ENCODE peak calls at places on chromosomes 16 and 17, in four cellular contexts. Z, A, B and D are unnamed samples.

GRCh38 chr17:77887464-77888241 is 70.8 kb upstream of the TNRC6C start:
- DNase-seq in B (peak; percentile 53), A (peak; percentile 49), Z (peak; percentile 64), D (peak; percentile 35)

GRCh38 chr17:32483451-32484019 is 3.3 kb upstream of the CDK5R1 start:
- DNase-seq in Z (peak; percentile 70), A (peak; percentile 79), B (no peak), D (peak; percentile 56)

GRCh38 chr17:28390123-28390522 is 15.9 kb downstream of the SLC46A1 start:
- DNase-seq in B (no peak), Z (no peak), A (no peak), D (no peak)

GRCh38 chr17:38742431-38743308 is 5.5 kb downstream of the PCGF2 start:
- DNase-seq in B (no peak), A (no peak), Z (peak; percentile 51), D (peak; percentile 45)

GRCh38 chr16:88456356-88457292 is 3.5 kb downstream of the ZFPM1 start:
- DNase-seq in A (no peak), B (no peak), Z (no peak), D (no peak)

GRCh38 chr16:12178251-12178990 is 201.9 kb downstream of the SNX29 start:
- DNase-seq in Z (no peak), A (no peak), B (no peak), D (no peak)

GRCh38 chr17:311119-311848 is 41.3 kb downstream of the RPH3AL start:
- DNase-seq in B (no peak), Z (no peak), A (no peak), D (no peak)

GRCh38 chr16:70685938-70686375 is at the start of gene MTSS2:
- DNase-seq in B (peak; percentile 94), Z (peak; percentile 71), A (peak; percentile 89), D (peak; percentile 80)

GRCh38 chr17:21104608-21105007 is 22.2 kb upstream of the DHRS7B start:
- DNase-seq in Z (no peak), A (no peak), B (no peak), D (no peak)

GRCh38 chr16:715448-716249 is 731 bp downstream of the METRN start:
- DNase-seq in A (peak; percentile 51), B (peak; percentile 58), Z (peak; percentile 61), D (no peak)

GRCh38 chr16:15055141-15056053 is 477 bp downstream of the NTAN1 start:
- DNase-seq in A (peak; percentile 78), B (peak; percentile 26), Z (peak; percentile 19), D (peak; percentile 34)

GRCh38 chr17:32323784-32324590 is 18.0 kb downstream of the C17orf75 start:
- DNase-seq in A (no peak), Z (no peak), B (no peak), D (no peak)

GRCh38 chr16:15610369-15610871 is 32.5 kb downstream of the MARF1 start:
- DNase-seq in A (no peak), Z (no peak), B (no peak), D (peak; percentile 89)

GRCh38 chr16:12067714-12068401 is 91.3 kb downstream of the SNX29 start:
- DNase-seq in Z (peak; percentile 81), B (peak; percentile 71), A (peak; percentile 82), D (peak; percentile 84)

GRCh38 chr16:50368410-50369132 is at the start of gene BRD7:
- DNase-seq in Z (peak; percentile 54), A (peak; percentile 78), B (peak; percentile 93), D (peak; percentile 62)

GRCh38 chr17:69869667-69870066 is 205.4 kb upstream of the KCNJ16 start:
- DNase-seq in Z (no peak), B (no peak), A (no peak), D (no peak)

GRCh38 chr16:49748322-49748721 is 107.6 kb downstream of the ZNF423 start:
- DNase-seq in B (no peak), Z (no peak), A (no peak), D (no peak)

GRCh38 chr16:29705030-29705429 is 26.1 kb downstream of the QPRT start:
- DNase-seq in B (no peak), Z (no peak), A (no peak), D (no peak)

GRCh38 chr17:39822051-39822450 is 42.1 kb downstream of the IKZF3 start:
- DNase-seq in Z (no peak), A (peak; percentile 44), B (no peak), D (no peak)

GRCh38 chr16:30104090-30104489 is 8.1 kb upstream of the YPEL3 start:
- DNase-seq in Z (no peak), A (no peak), B (no peak), D (no peak)

GRCh38 chr16:88582912-88583575 is 12.8 kb downstream of the ZC3H18 start:
- DNase-seq in Z (no peak), B (no peak), A (no peak), D (no peak)

GRCh38 chr17:29590261-29590978 is 972 bp upstream of the GIT1 start:
- DNase-seq in Z (peak; percentile 73), A (peak; percentile 56), B (no peak), D (no peak)

GRCh38 chr16:66440271-66440802 is 13.2 kb downstream of the BEAN1 start:
- DNase-seq in B (no peak), A (no peak), Z (no peak), D (no peak)

GRCh38 chr16:14109782-14110727 is 38.9 kb downstream of the MRTFB start:
- DNase-seq in B (no peak), Z (no peak), A (peak; percentile 4), D (no peak)

GRCh38 chr17:55612691-55613141 is 101.5 kb upstream of the SMIM36 start:
- DNase-seq in A (no peak), B (no peak), Z (no peak), D (no peak)

GRCh38 chr17:42928714-42929496 is 28.3 kb downstream of the G6PC1 start:
- DNase-seq in B (peak; percentile 86), Z (peak; percentile 93), A (peak; percentile 96), D (peak; percentile 92)
- TF ChIP-seq MYC in B (peak; percentile 68), Z (no peak), A (no peak), D (no peak)

DNA sequence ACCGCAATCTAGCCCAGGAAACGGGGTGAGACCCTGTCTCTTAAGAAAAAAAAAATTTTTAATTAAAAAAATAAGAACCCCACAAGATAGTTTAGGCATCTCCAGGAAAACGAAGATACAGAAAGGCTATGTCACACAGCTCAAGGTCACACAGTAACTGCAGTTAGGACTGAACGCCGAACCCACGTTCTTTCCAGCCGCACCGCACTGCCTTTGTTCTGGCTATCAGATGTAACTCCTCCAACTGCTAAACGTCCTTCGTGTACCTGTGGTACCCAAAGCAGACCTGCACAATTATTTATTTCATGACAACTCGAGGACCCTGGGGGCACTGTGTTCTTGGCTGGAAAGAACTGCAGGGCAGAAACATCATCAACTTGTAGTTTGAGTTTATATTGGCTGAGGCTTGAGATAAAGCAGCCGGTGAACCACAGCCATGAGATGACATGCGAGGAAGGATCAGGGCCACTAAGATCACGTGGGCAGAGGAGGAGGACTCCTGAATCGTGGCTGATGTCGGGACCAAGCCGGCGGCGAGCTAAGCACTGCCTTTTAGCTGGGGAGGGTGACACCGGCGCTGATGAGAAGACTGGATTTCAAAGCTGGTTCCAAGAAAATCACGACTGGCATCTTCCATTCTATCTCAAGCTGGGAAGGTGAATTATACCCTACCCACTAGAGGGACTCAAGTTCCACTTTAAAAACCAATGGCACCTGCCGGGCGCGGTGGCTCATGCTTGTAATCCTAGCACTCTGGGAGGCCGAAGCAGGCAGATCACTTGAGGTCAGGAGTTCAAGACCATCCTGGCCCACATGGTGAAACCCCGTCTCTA is 20.7 kb upstream of the MNT start:
- DNase-seq in B (no peak), A (no peak), Z (peak; percentile 61), D (no peak)
- TF ChIP-seq MYC in B (no peak), A (no peak), Z (no peak), D (no peak)

GRCh38 chr17:82444941-82445521 is 5.5 kb downstream of the CYBC1 start:
- DNase-seq in Z (no peak), B (no peak), A (no peak), D (no peak)

GRCh38 chr17:82444284-82444893 is 6.2 kb downstream of the CYBC1 start:
- DNase-seq in B (no peak), Z (no peak), A (no peak), D (no peak)

GRCh38 chr17:82442643-82443464 is 7.7 kb downstream of the CYBC1 start:
- DNase-seq in A (no peak), Z (no peak), B (no peak), D (no peak)

GRCh38 chr17:82441686-82442487 is 8.7 kb downstream of the CYBC1 start:
- DNase-seq in Z (no peak), B (no peak), A (no peak), D (no peak)

DNA sequence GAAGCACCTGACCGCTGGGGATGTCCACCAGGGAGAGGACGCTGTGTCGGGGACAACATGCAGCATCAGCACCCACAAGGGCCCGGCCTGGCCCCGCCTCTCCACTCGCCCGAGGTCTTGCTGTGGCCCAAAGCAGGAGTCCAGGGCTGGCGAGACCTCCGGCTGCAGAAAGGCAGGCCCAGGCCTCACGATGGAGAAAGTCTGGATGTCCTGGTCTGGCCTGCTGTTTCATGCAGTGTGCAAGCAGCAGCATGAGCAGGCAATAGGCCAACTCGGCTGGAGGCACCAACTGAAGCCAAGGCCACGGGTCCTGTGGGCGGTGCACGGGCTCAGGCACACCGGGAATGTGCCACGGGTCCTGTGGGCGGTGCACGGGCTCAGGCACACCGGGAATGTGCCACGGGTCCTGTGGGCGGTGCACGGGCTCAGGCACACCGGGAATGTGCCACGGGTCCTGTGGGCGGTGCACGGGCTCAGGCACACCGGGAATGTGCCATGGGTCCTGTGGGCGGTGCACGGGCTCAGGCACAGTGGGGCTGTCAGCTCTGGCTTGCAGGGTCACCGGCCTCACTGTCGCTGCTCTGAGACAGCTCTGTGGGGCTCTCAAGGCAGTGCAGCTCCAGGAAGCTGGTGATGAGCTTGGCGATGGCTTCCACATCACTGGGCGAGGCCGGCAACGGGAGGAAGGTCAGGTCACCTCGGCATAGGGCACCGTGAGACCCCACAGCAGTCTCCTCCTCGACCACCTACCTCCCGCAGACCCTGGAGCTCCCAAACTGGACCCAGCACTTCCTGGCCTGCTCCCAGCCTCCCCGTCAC is 6.9 kb downstream of the CYBC1 start:
- DNase-seq in A (no peak), B (no peak), Z (no peak), D (no peak)
- TF ChIP-seq MYC in A (no peak), B (no peak), Z (no peak), D (no peak)

GRCh38 chr16:56649271-56649670 is 2.4 kb upstream of the MT1B start:
- DNase-seq in Z (no peak), B (no peak), A (no peak), D (no peak)
- TF ChIP-seq MYC in Z (no peak), B (no peak), A (no peak), D (no peak)

GRCh38 chr17:46947236-46947635 is 24.3 kb downstream of the GOSR2 start:
- DNase-seq in Z (no peak), B (no peak), A (no peak), D (no peak)
- TF ChIP-seq MYC in Z (no peak), B (no peak), A (no peak), D (no peak)